ENCODE peak calls at places on chromosomes 5 and 9, in six cellular contexts. I is HEK293T; J is M059J; U is fibroblast of lung; T is head of caudate nucleus; B is effector CD8-positive, alpha-beta T cell. V is an unnamed sample.

GRCh38 chr5:94968507-94969095 is 316.3 kb downstream of the MCTP1 start:
- DNase-seq in B (no peak), T (no peak), J (peak), U (peak), I (peak), V (peak)

GRCh38 chr9:105232207-105232606 is 12.2 kb upstream of the SLC44A1 start:
- DNase-seq in U (no peak), B (no peak), T (no peak), J (peak), I (no peak), V (no peak)

GRCh38 chr5:80160242-80160641 is 95.6 kb downstream of the SERINC5 start:
- DNase-seq in I (no peak), J (no peak), U (no peak), T (no peak), B (no peak), V (no peak)

GRCh38 chr5:103255666-103256065 is 2.9 kb upstream of the MACIR start:
- DNase-seq in J (no peak), I (no peak), U (no peak), T (no peak), B (no peak), V (no peak)

GRCh38 chr5:79840085-79840990 is 150.7 kb downstream of the CMYA5 start:
- DNase-seq in U (no peak), T (peak), I (no peak), J (no peak), B (no peak), V (no peak)

GRCh38 chr5:56516936-56517521 is 283.9 kb upstream of the ANKRD55 start:
- DNase-seq in T (no peak), I (no peak), B (no peak), U (peak), J (peak), V (peak)

GRCh38 chr5:175195698-175196656 is 248.0 kb downstream of the DRD1 start:
- DNase-seq in I (peak), T (no peak), U (peak), B (no peak), J (peak), V (no peak)

GRCh38 chr5:179265529-179266290 is 79.6 kb downstream of the ADAMTS2 start:
- DNase-seq in J (peak), B (no peak), T (peak), U (peak), I (no peak), V (no peak)

GRCh38 chr5:66826263-66826662 is 230.1 kb downstream of the MAST4 start:
- DNase-seq in J (no peak), U (no peak), I (no peak), T (no peak), B (no peak), V (no peak)

GRCh38 chr9:98791147-98792095 is 4.9 kb downstream of the ANKS6 start:
- DNase-seq in J (peak), B (no peak), T (peak), I (peak), U (peak), V (peak)

GRCh38 chr5:53084856-53085255 is 24.7 kb downstream of the MOCS2 start:
- DNase-seq in U (no peak), I (no peak), B (no peak), J (no peak), T (no peak), V (no peak)

GRCh38 chr5:140840978-140841962 is at the start of gene PCDHA8:
- DNase-seq in J (no peak), I (peak), T (peak), B (no peak), U (no peak), V (peak)

GRCh38 chr9:6068983-6069382 is 53.6 kb upstream of the RANBP6 start:
- DNase-seq in B (no peak), T (no peak), I (no peak), J (no peak), U (no peak), V (no peak)